ENCODE peak calls at places on chromosomes 6 and 20, in nine cellular contexts. J is NCI-H345; X is stimulated activated CD4-positive, alpha-beta T cell treated with anti-CD3 and anti-CD28 coated beads, Interleukin-12 subunit alpha, Interleukin-12 subunit beta, amount 100 ng/mL, for 24 hours; R is cardiac muscle cell; Y is epithelial cell of esophagus; T is A172; L is NCI-H2171 treated with DMSO at 0.1 percent for 48 hours; P is memory B cell; D is WTC11. E is an unnamed sample.

GRCh38 chr20:31968299-31969126 is 562 bp downstream of the XKR7 start:
- DNase-seq in P (peak; percentile 86), L (peak; percentile 55), T (peak; percentile 53), Y (peak; percentile 72), J (peak; percentile 41), D (peak; percentile 95), R (peak; percentile 94), X (peak; percentile 71), E (peak; percentile 96)

GRCh38 chr6:29797120-29797519 is 30.5 kb upstream of the HLA-G start:
- DNase-seq in X (no peak), Y (peak; percentile 97), P (no peak), R (no peak), T (peak; percentile 5), J (no peak), L (no peak), D (no peak), E (no peak)

GRCh38 chr20:3734111-3734843 is 1.8 kb downstream of the HSPA12B start:
- DNase-seq in L (no peak), D (no peak), J (no peak), X (no peak), Y (no peak), R (no peak), P (no peak), T (peak; percentile 26), E (peak; percentile 34)

GRCh38 chr6:42915737-42916136 is at the start of gene PTCRA:
- DNase-seq in P (no peak), L (no peak), Y (no peak), D (no peak), R (no peak), X (no peak), T (no peak), J (no peak), E (no peak)

GRCh38 chr20:63898882-63899558 is 4.1 kb downstream of the DNAJC5 start:
- DNase-seq in R (no peak), T (no peak), L (no peak), X (no peak), P (no peak), J (no peak), Y (no peak), D (no peak), E (no peak)

GRCh38 chr6:7051780-7052440 is 55.9 kb upstream of the RREB1 start:
- DNase-seq in Y (no peak), L (peak; percentile 54), R (peak; percentile 63), P (peak; percentile 47), T (no peak), D (peak; percentile 73), J (no peak), X (peak; percentile 24), E (no peak)

GRCh38 chr6:125123051-125123450 is 30.5 kb upstream of the TPD52L1 start:
- DNase-seq in T (no peak), J (no peak), R (no peak), L (no peak), D (no peak), P (no peak), Y (no peak), X (no peak), E (no peak)

GRCh38 chr6:164693934-164694333 is 615.5 kb downstream of the C6orf118 start:
- DNase-seq in Y (no peak), J (no peak), X (no peak), P (no peak), D (no peak), R (no peak), T (no peak), L (no peak), E (no peak)

GRCh38 chr20:63759377-63759901 is 19.9 kb downstream of the SLC2A4RG start:
- DNase-seq in Y (no peak), R (no peak), X (no peak), J (no peak), L (no peak), D (no peak), P (no peak), T (no peak), E (no peak)

GRCh38 chr6:144064831-144065668 is 30.3 kb downstream of the SF3B5 start:
- DNase-seq in J (peak; percentile 23), D (no peak), X (peak; percentile 2), R (no peak), L (peak; percentile 68), T (no peak), P (no peak), Y (no peak), E (no peak)

GRCh38 chr6:11043552-11043960 is 549 bp downstream of the ELOVL2 start:
- DNase-seq in Y (no peak), J (no peak), T (no peak), L (no peak), D (peak; percentile 24), X (no peak), P (peak; percentile 1), R (peak; percentile 16), E (no peak)

GRCh38 chr6:35694462-35694861 is 5.7 kb upstream of the FKBP5 start:
- DNase-seq in R (no peak), J (no peak), L (no peak), D (no peak), X (no peak), T (peak; percentile 35), P (no peak), Y (peak; percentile 57), E (peak; percentile 63)

GRCh38 chr6:11174245-11174616 is 58.2 kb downstream of the NEDD9 start:
- DNase-seq in T (no peak), P (no peak), R (no peak), J (no peak), L (no peak), Y (no peak), D (no peak), X (no peak), E (no peak)

GRCh38 chr6:37602801-37603200 is 94.9 kb downstream of the MDGA1 start:
- DNase-seq in J (no peak), R (no peak), L (no peak), X (no peak), Y (no peak), P (no peak), T (no peak), D (no peak), E (no peak)

GRCh38 chr20:46631212-46631869 is 19.9 kb downstream of the SLC13A3 start:
- DNase-seq in D (no peak), L (no peak), R (no peak), P (no peak), T (no peak), X (no peak), J (no peak), Y (peak; percentile 54), E (peak; percentile 57)

GRCh38 chr6:73515204-73516101 is 5.4 kb downstream of the EEF1A1 start:
- DNase-seq in R (peak; percentile 79), J (peak; percentile 47), D (peak; percentile 23), T (peak; percentile 67), X (no peak), L (peak; percentile 50), Y (peak; percentile 84), P (peak; percentile 54), E (peak; percentile 38)

GRCh38 chr20:51894201-51894600 is 91.9 kb upstream of the SALL4 start:
- DNase-seq in T (no peak), X (no peak), J (no peak), Y (no peak), R (no peak), L (no peak), P (no peak), D (no peak), E (no peak)

GRCh38 chr6:138397128-138397814 is 6.8 kb upstream of the HEBP2 start:
- DNase-seq in P (no peak), X (no peak), T (no peak), L (peak; percentile 38), Y (no peak), R (peak; percentile 45), J (no peak), D (no peak), E (no peak)

GRCh38 chr6:169857343-169858292 is 106.2 kb downstream of the ERMARD start:
- DNase-seq in X (no peak), T (no peak), P (no peak), J (no peak), D (no peak), R (no peak), Y (no peak), L (no peak), E (no peak)

GRCh38 chr20:20761302-20761701 is 48.9 kb upstream of the RALGAPA2 start:
- DNase-seq in P (no peak), X (no peak), T (no peak), Y (no peak), J (no peak), L (no peak), D (no peak), R (no peak), E (no peak)

GRCh38 chr6:123997223-123997622 is 193.6 kb downstream of the NKAIN2 start:
- DNase-seq in R (peak; percentile 51), T (no peak), J (peak; percentile 93), D (no peak), X (no peak), P (no peak), L (peak; percentile 91), Y (no peak), E (peak; percentile 8)

GRCh38 chr6:130394238-130394637 is 28.4 kb downstream of the TMEM200A start:
- DNase-seq in X (no peak), D (no peak), J (no peak), P (no peak), T (no peak), R (no peak), Y (no peak), L (no peak), E (no peak)

GRCh38 chr6:134317471-134318131 is at the start of gene SGK1:
- DNase-seq in R (peak; percentile 25), D (peak; percentile 62), L (peak; percentile 78), P (peak; percentile 8), Y (peak; percentile 55), J (peak; percentile 77), T (peak; percentile 35), X (peak; percentile 6), E (no peak)